ENCODE peak calls at places on chromosomes 7 and 10, in five cellular contexts. A is nephron progenitor cell; W is stimulated activated CD8-positive, alpha-beta memory T cell treated with anti-CD3 and anti-CD28 coated beads, Interleukin-15, amount 100 ng/mL, for 24 hours; X is PC-3; K is H1. H is an unnamed sample.

GRCh38 chr7:16504019-16504418 is 22.6 kb upstream of the LRRC72 start:
- DNase-seq in K (no peak), W (no peak), A (no peak), X (peak), H (peak)

GRCh38 chr10:127153166-127153565 is 43.2 kb downstream of the INSYN2A start:
- DNase-seq in W (no peak), X (no peak), A (no peak), K (no peak), H (peak)

GRCh38 chr10:10542368-10542961 is 475.2 kb upstream of the CELF2 start:
- DNase-seq in K (no peak), A (no peak), X (no peak), W (no peak), H (no peak)

GRCh38 chr10:58963101-58963534 is 213.3 kb upstream of the PHYHIPL start:
- DNase-seq in K (peak), X (peak), W (no peak), A (peak), H (no peak)

GRCh38 chr7:12947465-12947864 is 260.0 kb downstream of the ARL4A start:
- DNase-seq in K (no peak), X (no peak), W (no peak), A (no peak), H (no peak)

GRCh38 chr10:14822879-14823755 is 14.7 kb downstream of the CDNF start:
- DNase-seq in X (peak), A (peak), W (no peak), K (no peak), H (peak)

GRCh38 chr10:112526906-112527305 is 79.9 kb downstream of the VTI1A start:
- DNase-seq in X (no peak), A (no peak), W (no peak), K (no peak), H (no peak)

GRCh38 chr10:13788701-13789447 is 202.1 kb downstream of the PRPF18 start:
- DNase-seq in W (no peak), K (no peak), A (no peak), X (no peak), H (peak)

GRCh38 chr7:93016085-93016471 is 101.7 kb downstream of the SAMD9 start:
- DNase-seq in K (no peak), A (peak), W (no peak), X (no peak), H (peak)

GRCh38 chr7:1550005-1550845 is 5.8 kb downstream of the TMEM184A start:
- DNase-seq in X (no peak), W (no peak), K (no peak), A (no peak), H (no peak)